ENCODE peak calls at places on chromosomes 1 and 21, in eight cellular contexts. X is HFF-Myc, J is nephron progenitor cell, E is fibroblast of villous mesenchyme, G is Caco-2, D is astrocyte of the spinal cord, Y is neural crest cell, H is upper lobe of right lung. N is an unnamed sample.

GRCh38 chr21:44816761-44817505 is 929 bp downstream of the SUMO3 start:
- DNase-seq in Y (no peak), G (no peak), X (no peak), D (no peak), J (no peak), E (no peak), H (no peak), N (no peak)

GRCh38 chr1:204307334-204307883 is 52.3 kb downstream of the PLEKHA6 start:
- DNase-seq in D (no peak), J (peak), Y (no peak), H (peak), E (peak), G (no peak), X (no peak), N (no peak)

GRCh38 chr1:116211294-116211693 is 100.1 kb downstream of the MAB21L3 start:
- DNase-seq in X (no peak), Y (no peak), H (no peak), D (no peak), E (no peak), J (no peak), G (no peak), N (no peak)

GRCh38 chr1:208000504-208000903 is 89.6 kb upstream of the CD34 start:
- DNase-seq in H (no peak), X (no peak), Y (no peak), J (no peak), D (no peak), E (no peak), G (no peak), N (no peak)

GRCh38 chr1:100896481-100896982 is 642 bp downstream of the SLC30A7 start:
- DNase-seq in Y (no peak), D (peak), H (no peak), J (peak), X (peak), G (peak), E (peak), N (no peak)

GRCh38 chr1:62384276-62385005 is 52.4 kb upstream of the USP1 start:
- DNase-seq in E (peak), X (peak), D (peak), J (no peak), G (peak), H (no peak), Y (no peak), N (no peak)

GRCh38 chr1:14504517-14504916 is 94.0 kb upstream of the KAZN start:
- DNase-seq in J (no peak), D (no peak), E (no peak), G (no peak), X (no peak), Y (no peak), H (no peak), N (no peak)

GRCh38 chr1:101733340-101733739 is 263.4 kb downstream of the OLFM3 start:
- DNase-seq in Y (no peak), J (no peak), D (no peak), G (no peak), E (no peak), H (no peak), X (no peak), N (no peak)

GRCh38 chr1:10835423-10836421 is 39.3 kb upstream of the CASZ1 start:
- DNase-seq in X (peak), E (peak), Y (peak), H (peak), D (peak), G (peak), J (peak), N (peak)

GRCh38 chr1:155834296-155834926 is 22.6 kb downstream of the GON4L start:
- DNase-seq in E (peak), G (no peak), Y (no peak), H (no peak), X (no peak), D (peak), J (no peak), N (no peak)

GRCh38 chr1:106502659-106503058 is 553.8 kb upstream of the PRMT6 start:
- DNase-seq in D (no peak), J (no peak), G (no peak), X (no peak), Y (no peak), H (no peak), E (no peak), N (no peak)

GRCh38 chr1:201538618-201539551 is at the start of gene NAV1:
- DNase-seq in Y (peak), X (no peak), D (peak), J (peak), H (peak), G (peak), E (peak), N (peak)

GRCh38 chr1:87686671-87687070 is 358.0 kb downstream of the LMO4 start:
- DNase-seq in H (no peak), J (no peak), G (no peak), D (no peak), X (no peak), Y (no peak), E (peak), N (no peak)

GRCh38 chr1:87392241-87393192 is 63.8 kb downstream of the LMO4 start:
- DNase-seq in E (peak), D (peak), X (no peak), H (no peak), J (no peak), Y (no peak), G (no peak), N (no peak)

GRCh38 chr1:168603501-168604107 is 27.2 kb downstream of the XCL1 start:
- DNase-seq in G (peak), D (peak), Y (peak), J (peak), H (peak), E (peak), X (no peak), N (peak)

GRCh38 chr1:211901945-211902344 is 71.4 kb upstream of the LPGAT1 start:
- DNase-seq in X (no peak), E (no peak), Y (no peak), H (no peak), D (no peak), J (no peak), G (no peak), N (no peak)

GRCh38 chr1:216723274-216723780 is at the start of gene ESRRG:
- DNase-seq in G (peak), X (no peak), E (no peak), J (peak), D (peak), H (peak), Y (peak), N (peak)

GRCh38 chr1:89257036-89257435 is 15.6 kb downstream of the GBP5 start:
- DNase-seq in J (no peak), H (no peak), X (no peak), G (no peak), D (no peak), E (no peak), Y (no peak), N (no peak)

GRCh38 chr1:45775794-45776193 is 25.3 kb upstream of the IPP start:
- DNase-seq in E (no peak), G (no peak), H (no peak), J (no peak), Y (no peak), X (no peak), D (no peak), N (no peak)

GRCh38 chr1:19414490-19414889 is 70.8 kb downstream of the CAPZB start:
- DNase-seq in Y (no peak), J (no peak), G (no peak), H (no peak), E (no peak), X (no peak), D (peak), N (no peak)

GRCh38 chr1:162023547-162024501 is at the start of gene OLFML2B:
- DNase-seq in H (peak), D (peak), J (peak), G (peak), Y (peak), X (peak), E (peak), N (peak)

GRCh38 chr1:12276225-12276624 is 46.4 kb downstream of the VPS13D start:
- DNase-seq in J (peak), Y (peak), H (no peak), X (no peak), E (peak), G (peak), D (peak), N (no peak)

GRCh38 chr1:57086141-57086540 is 120.3 kb upstream of the C8B start:
- DNase-seq in Y (no peak), X (no peak), J (no peak), H (no peak), G (no peak), E (no peak), D (no peak), N (no peak)

GRCh38 chr1:86430376-86430775 is 6.4 kb downstream of the CLCA2 start:
- DNase-seq in X (no peak), D (no peak), J (no peak), Y (no peak), G (no peak), H (no peak), E (no peak), N (no peak)

GRCh38 chr1:6028042-6028895 is 17.4 kb upstream of the KCNAB2 start:
- DNase-seq in D (no peak), E (no peak), Y (no peak), X (no peak), J (no peak), G (no peak), H (peak), N (no peak)

GRCh38 chr1:178397678-178398077 is 99.1 kb downstream of the CLEC20A start:
- DNase-seq in X (no peak), D (peak), E (no peak), Y (no peak), G (no peak), H (no peak), J (no peak), N (no peak)

GRCh38 chr1:7884757-7885156 is 31.9 kb upstream of the UTS2 start:
- DNase-seq in E (no peak), X (no peak), D (no peak), H (no peak), J (no peak), G (no peak), Y (no peak), N (no peak)

GRCh38 chr1:9651565-9652378 is at the start of gene PIK3CD:
- DNase-seq in Y (peak), D (peak), J (peak), G (peak), H (peak), E (peak), X (no peak), N (peak)

GRCh38 chr1:2925923-2926322 is 95.3 kb upstream of the ACTRT2 start:
- DNase-seq in H (no peak), G (no peak), J (peak), Y (no peak), X (no peak), D (no peak), E (no peak), N (no peak)

GRCh38 chr1:203124546-203125317 is 2.8 kb upstream of the ADORA1 start:
- DNase-seq in Y (no peak), D (no peak), J (no peak), X (no peak), G (no peak), E (no peak), H (peak), N (no peak)

GRCh38 chr21:36330904-36331303 is 10.9 kb downstream of the MORC3 start:
- DNase-seq in J (peak), E (peak), X (no peak), D (peak), G (peak), Y (peak), H (no peak), N (no peak)

GRCh38 chr21:42097860-42098259 is 26.7 kb downstream of the UMODL1 start:
- DNase-seq in D (peak), Y (no peak), H (no peak), J (no peak), G (peak), X (peak), E (peak), N (no peak)

GRCh38 chr1:21783679-21784603 is 992 bp upstream of the USP48 start:
- DNase-seq in J (peak), G (peak), X (peak), D (peak), E (peak), Y (no peak), H (peak), N (peak)

GRCh38 chr1:160853756-160854155 is 8.9 kb downstream of the CD244 start:
- DNase-seq in J (no peak), E (no peak), G (no peak), Y (no peak), D (no peak), X (no peak), H (no peak), N (no peak)

GRCh38 chr1:60132985-60133673 is 59.6 kb upstream of the C1orf87 start:
- DNase-seq in X (peak), Y (no peak), E (peak), D (peak), J (no peak), H (no peak), G (no peak), N (no peak)

GRCh38 chr1:241553886-241554592 is 21.9 kb downstream of the KMO start:
- DNase-seq in X (no peak), D (no peak), Y (no peak), G (no peak), E (no peak), H (no peak), J (no peak), N (no peak)

GRCh38 chr1:116667577-116668105 is at the start of gene IGSF3:
- DNase-seq in J (peak), E (peak), D (peak), H (peak), Y (peak), G (peak), X (no peak), N (peak)

GRCh38 chr1:36367067-36367466 is 18.7 kb downstream of the STK40 start:
- DNase-seq in X (no peak), E (no peak), J (no peak), H (no peak), G (no peak), Y (no peak), D (no peak), N (no peak)

GRCh38 chr1:32509939-32510338 is 29.3 kb upstream of the ZBTB8A start:
- DNase-seq in D (no peak), J (no peak), Y (no peak), H (no peak), G (no peak), X (no peak), E (no peak), N (no peak)

DNA sequence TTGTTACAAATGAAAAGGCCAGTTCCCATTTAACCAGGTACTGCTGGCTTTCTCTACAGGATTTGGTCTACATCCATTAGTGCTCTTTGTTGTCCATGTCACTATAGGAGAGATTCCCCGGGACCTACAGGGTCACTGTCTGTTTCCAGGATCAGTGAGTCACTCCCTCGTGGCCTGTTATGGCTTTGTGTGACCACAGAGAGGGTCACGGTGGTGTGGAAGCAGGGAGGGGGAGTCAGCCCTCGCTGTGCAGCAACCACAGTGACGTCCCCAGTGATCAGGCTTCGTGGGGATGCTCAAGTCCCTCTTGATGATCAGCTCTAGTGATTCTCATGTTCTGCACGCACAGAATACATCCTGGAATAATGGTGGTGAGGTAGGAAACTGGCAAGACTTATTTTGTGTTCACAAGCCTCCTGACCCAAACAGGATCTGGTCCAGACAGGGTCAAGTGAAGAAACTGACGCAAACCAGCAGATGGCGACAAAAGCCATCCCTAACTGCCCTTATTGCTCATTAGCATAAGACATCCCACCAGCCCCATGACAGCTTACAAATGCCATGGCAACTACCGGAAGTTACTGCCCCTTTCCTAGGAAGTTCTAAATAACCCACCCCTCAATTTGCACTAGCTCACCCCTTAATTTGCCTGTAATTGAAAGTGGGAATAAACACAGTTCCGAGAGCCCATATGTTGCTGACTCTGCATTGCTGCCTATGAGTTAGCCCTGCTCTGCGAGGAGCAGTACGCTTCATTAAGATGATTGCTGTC is 98.5 kb downstream of the DISC1 start:
- DNase-seq in X (peak), Y (peak), D (peak), E (peak), J (peak), G (peak), H (no peak), N (no peak)
- TF ChIP-seq CTCF in X (peak), Y (peak), D (peak), E (peak), J (peak), G (peak), H (peak), N (peak)

GRCh38 chr1:104780470-104781078 is 1030.9 kb downstream of the AMY1C start:
- DNase-seq in G (peak), J (peak), X (no peak), D (peak), H (no peak), E (peak), Y (peak), N (no peak)
- TF ChIP-seq CTCF in G (peak), J (peak), X (peak), D (peak), H (peak), E (peak), Y (peak), N (peak)

GRCh38 chr1:31072304-31072746 is 6.8 kb upstream of the PUM1 start:
- DNase-seq in X (no peak), G (no peak), D (no peak), H (peak), J (peak), E (no peak), Y (no peak), N (no peak)
- TF ChIP-seq CTCF in X (no peak), G (no peak), D (no peak), H (no peak), J (no peak), E (no peak), Y (no peak), N (no peak)

GRCh38 chr1:223245983-223246382 is 102.9 kb upstream of the TLR5 start:
- DNase-seq in G (no peak), Y (no peak), X (no peak), E (no peak), J (no peak), H (no peak), D (no peak), N (no peak)

GRCh38 chr1:223245411-223245810 is 102.4 kb upstream of the TLR5 start:
- DNase-seq in Y (no peak), G (no peak), E (no peak), J (no peak), X (no peak), D (no peak), H (no peak), N (no peak)

GRCh38 chr1:223242971-223243370 is 99.9 kb upstream of the TLR5 start:
- DNase-seq in X (no peak), H (no peak), Y (no peak), D (no peak), G (no peak), E (no peak), J (no peak), N (no peak)

GRCh38 chr1:223243441-223244050 is 100.5 kb upstream of the TLR5 start:
- DNase-seq in Y (no peak), X (no peak), D (no peak), G (no peak), J (no peak), E (no peak), H (no peak), N (no peak)

DNA sequence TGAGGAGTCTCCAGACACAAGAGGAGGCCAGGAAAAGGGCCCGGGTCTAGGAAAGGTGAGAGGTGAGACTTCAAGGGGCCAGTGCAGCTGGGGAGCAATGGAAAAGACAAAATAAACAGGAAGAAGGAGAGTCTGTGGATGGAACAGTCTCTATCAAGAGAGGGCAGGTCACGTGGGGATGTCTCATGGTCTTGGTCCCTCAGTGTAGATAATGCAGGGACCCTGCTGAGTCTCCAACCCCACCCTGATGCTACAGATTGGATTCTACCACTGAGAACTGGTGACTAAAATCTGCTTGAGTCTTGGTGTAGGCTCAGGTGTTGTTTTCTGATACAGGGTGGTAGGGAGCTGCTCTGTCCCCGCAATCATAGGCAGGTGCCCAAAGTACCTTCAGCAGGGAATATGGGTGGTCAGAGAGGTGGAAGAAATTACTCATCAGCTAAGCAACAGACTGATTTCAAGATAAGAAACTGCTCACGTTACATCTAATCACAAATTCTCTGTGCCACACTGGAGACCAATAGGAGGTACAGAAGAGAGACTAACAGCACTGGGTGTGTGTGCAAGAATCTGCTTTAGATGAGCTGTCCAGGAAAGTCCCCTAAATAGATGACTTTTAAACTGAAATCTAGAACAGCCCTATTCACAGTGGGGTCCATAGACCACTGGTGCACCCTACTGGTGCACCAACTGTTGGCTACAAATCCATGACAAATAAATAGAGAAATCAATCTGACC is 101.5 kb upstream of the TLR5 start:
- DNase-seq in E (no peak), D (peak), H (no peak), J (no peak), G (no peak), Y (no peak), X (no peak), N (no peak)
- TF ChIP-seq CTCF in E (peak), D (peak), H (peak), J (no peak), G (no peak), Y (no peak), X (no peak), N (peak)

GRCh38 chr1:99407018-99407417 is 142.7 kb downstream of the PLPPR4 start:
- DNase-seq in E (peak), D (no peak), X (no peak), Y (no peak), J (no peak), G (no peak), H (no peak), N (no peak)
- TF ChIP-seq CTCF in E (no peak), D (no peak), X (no peak), Y (no peak), J (no peak), G (no peak), H (no peak), N (no peak)

DNA sequence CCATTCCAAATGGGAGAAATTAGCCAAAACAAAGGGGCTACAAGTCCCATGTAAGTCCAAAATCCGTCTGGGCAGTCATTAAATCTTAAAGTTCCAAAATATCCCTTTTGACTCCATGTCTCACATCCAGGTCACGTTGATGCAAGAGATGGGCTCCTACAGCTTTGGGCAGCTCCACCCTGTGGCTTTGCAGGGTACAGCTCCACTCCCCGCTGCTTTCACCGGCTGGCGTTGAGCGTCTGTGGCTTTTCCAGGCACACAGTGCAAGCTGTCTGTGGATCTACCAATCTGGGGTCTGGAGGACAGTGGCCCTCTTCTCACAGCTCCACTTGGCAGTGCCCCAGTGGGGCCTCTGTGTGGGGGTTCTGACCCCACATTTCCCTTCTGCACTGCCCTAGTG is 130.2 kb downstream of the TPR start:
- DNase-seq in G (peak), D (no peak), X (no peak), J (peak), H (no peak), E (no peak), Y (no peak), N (no peak)
- TF ChIP-seq CTCF in G (peak), D (peak), X (peak), J (no peak), H (no peak), E (peak), Y (peak), N (peak)

N was measured in progenitor cell of endocrine pancreas.